ENCODE peak calls at places on chromosomes 12 and 14, in four cellular contexts. O, E, G and V are unnamed samples.

GRCh38 chr12:100521958-100522357 is 48.3 kb downstream of the NR1H4 start:
- DNase-seq in G (no peak), E (no peak), O (no peak), V (no peak)

GRCh38 chr14:81890020-81890419 is 356.4 kb upstream of the SEL1L start:
- DNase-seq in G (no peak), O (no peak), E (no peak), V (no peak)

GRCh38 chr14:37179896-37180502 is 7.6 kb upstream of the SLC25A21 start:
- DNase-seq in E (peak), G (no peak), O (no peak), V (no peak)

GRCh38 chr14:91873476-91874265 is 6.3 kb upstream of the TC2N start:
- DNase-seq in G (no peak), E (peak), O (no peak), V (no peak)

GRCh38 chr14:22808388-22809209 is 6.6 kb downstream of the SLC7A7 start:
- DNase-seq in O (no peak), E (no peak), G (no peak), V (no peak)

GRCh38 chr14:50397461-50398196 is 948 bp upstream of the CDKL1 start:
- DNase-seq in O (no peak), G (no peak), E (peak), V (peak)

GRCh38 chr14:55964081-55964480 is 154.1 kb upstream of the PELI2 start:
- DNase-seq in G (no peak), E (no peak), O (no peak), V (no peak)

GRCh38 chr12:94458882-94459772 is 540 bp downstream of the CEP83 start:
- DNase-seq in E (peak), O (peak), G (no peak), V (peak)

GRCh38 chr12:130879212-130879686 is 7.4 kb downstream of the RAN start:
- DNase-seq in O (no peak), E (no peak), G (no peak), V (no peak)

GRCh38 chr12:55019784-55020183 is at the start of gene NEUROD4:
- DNase-seq in E (peak), G (peak), O (peak), V (peak)

GRCh38 chr12:82723891-82724290 is 37.2 kb downstream of the TMTC2 start:
- DNase-seq in G (no peak), E (no peak), O (no peak), V (no peak)

GRCh38 chr12:96235497-96235826 is 41.3 kb downstream of the ELK3 start:
- DNase-seq in E (no peak), G (no peak), O (no peak), V (no peak)

GRCh38 chr14:92978229-92979021 is 55.5 kb downstream of the CHGA start:
- DNase-seq in G (no peak), E (no peak), O (no peak), V (no peak)

GRCh38 chr14:60650382-60650961 is 1.2 kb upstream of the SIX1 start:
- DNase-seq in G (no peak), O (no peak), E (peak), V (no peak)

GRCh38 chr14:60648934-60649814 is at the start of gene SIX1:
- DNase-seq in O (peak), G (no peak), E (peak), V (peak)

GRCh38 chr14:60648169-60648933 is 926 bp downstream of the SIX1 start:
- DNase-seq in E (peak), O (no peak), G (no peak), V (no peak)

GRCh38 chr14:60651051-60651935 is 2.0 kb upstream of the SIX1 start:
- DNase-seq in G (no peak), E (no peak), O (no peak), V (no peak)

GRCh38 chr14:60649815-60650381 is 621 bp upstream of the SIX1 start:
- DNase-seq in E (peak), O (no peak), G (no peak), V (no peak)
- H3K4me3 ChIP-seq in E (peak), O (peak), G (peak), V (peak)

DNA sequence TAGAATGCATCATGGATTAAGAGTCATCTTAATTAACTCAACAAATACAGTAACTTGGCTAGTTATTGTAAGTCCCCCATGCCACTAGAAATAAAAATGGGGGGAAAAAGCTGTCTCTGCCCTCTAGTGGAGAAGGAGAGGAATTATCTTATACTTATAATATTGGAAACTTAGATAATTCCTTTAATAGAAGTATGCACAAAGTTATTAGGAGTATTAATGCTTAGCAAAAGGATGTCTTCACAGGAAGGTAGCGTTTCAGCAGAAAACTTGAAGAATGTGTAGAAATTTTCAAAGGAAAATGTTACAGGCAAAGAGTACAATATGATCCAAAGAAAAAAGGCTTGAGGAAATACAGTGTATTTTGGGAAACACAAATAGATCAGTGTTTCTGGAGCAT is 19.8 kb downstream of the OR5AU1 start:
- DNase-seq in E (peak), O (peak), G (no peak), V (peak)
- TF ChIP-seq CTCF in E (peak), O (peak), G (peak), V (peak)

GRCh38 chr12:109832534-109833306 is 478 bp downstream of the TRPV4 start:
- DNase-seq in E (no peak), G (no peak), O (no peak), V (no peak)
- H3K4me3 ChIP-seq in E (peak), G (peak), O (peak), V (peak)

DNA sequence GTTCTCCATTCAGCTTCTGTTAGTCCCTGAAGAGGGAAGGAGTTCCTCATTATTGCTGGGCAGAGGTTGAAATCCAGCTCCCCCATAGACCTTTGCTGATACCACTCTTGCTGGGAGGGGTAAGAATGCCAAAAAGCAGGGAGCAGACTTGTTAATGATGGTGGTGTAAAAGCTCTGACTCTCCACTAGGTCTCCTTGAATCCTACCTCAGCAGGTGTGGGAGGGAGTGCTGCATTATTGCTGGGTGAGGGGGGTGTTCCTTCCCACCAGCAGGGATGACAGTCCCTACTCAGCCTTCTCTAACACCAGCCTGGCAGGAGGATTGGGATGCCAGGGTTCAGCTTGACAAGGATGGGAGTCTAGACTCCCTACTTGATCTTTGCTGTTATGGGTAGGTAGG is 185.8 kb upstream of the NOS1 start:
- DNase-seq in G (no peak), O (no peak), E (no peak), V (no peak)
- TF ChIP-seq CTCF in G (no peak), O (no peak), E (no peak), V (no peak)

DNA sequence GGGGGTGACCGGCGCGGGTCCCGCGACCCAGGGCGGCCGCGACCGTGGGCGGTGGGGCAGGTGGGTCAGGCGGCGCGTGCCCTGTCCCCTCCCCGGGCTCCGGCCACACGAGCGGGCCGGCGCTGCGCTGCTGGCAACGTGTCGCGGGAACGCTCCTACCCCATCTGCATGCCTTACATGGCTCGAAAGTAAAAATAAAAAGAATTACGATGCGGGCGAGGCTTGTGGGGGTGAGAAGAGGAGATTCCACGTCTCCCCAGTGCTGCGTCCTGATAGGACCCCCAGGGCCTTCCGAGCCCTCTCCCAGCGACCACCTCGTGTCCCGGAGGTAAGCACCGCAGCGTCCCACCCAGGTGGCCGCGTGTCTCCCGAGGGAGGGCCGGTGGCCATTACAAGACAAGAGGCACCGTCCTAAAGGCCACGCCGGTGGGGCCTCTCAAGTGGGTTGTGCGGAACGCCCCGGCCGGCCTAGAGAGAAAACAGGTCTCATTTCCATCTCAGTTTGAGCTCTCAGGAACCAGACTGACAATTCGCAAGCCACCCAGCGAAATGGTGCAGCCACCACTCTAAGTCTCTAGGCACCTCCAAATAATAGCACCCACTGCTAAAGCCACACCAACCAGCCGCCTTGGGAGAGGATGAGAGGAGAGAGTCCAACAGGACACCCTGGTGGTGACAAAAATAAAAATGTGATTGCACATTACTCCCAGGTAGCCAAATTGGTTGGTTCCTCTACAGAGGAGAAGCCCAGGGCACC is 614 bp upstream of the FOXN3 start:
- DNase-seq in O (peak), E (peak), G (no peak), V (peak)
- H3K4me3 ChIP-seq in O (peak), E (peak), G (peak), V (peak)

GRCh38 chr12:40980346-40981005 is 207.6 kb upstream of the PDZRN4 start:
- DNase-seq in G (no peak), E (peak), O (no peak), V (no peak)
- TF ChIP-seq CTCF in G (no peak), E (no peak), O (no peak), V (no peak)

DNA sequence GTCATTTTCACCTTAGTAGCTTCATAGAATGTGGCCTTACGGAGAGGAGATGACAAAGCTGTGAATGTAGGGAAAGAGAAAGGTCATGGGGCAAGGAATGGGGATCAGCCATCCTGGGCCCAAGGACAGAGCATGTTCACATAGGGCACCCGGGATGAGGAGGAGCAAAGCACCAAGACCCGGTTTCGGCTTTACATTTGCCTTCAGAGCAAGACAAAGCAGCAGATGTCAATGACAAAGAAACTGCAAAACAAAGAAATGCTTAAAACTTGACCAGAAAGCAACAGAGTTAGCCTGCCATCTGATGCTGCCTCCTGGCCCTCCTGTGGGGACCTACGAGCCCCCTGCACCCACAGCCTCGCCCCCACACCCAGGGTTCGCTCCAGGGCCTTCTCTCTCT is 249.2 kb downstream of the SLC41A2 start:
- DNase-seq in E (no peak), G (no peak), O (no peak), V (no peak)
- H3K4me3 ChIP-seq in E (no peak), G (no peak), O (no peak), V (no peak)

GRCh38 chr12:53695148-53696138 is 19.6 kb upstream of the ATP5MC2 start:
- DNase-seq in E (peak), O (peak), G (no peak), V (peak)
- TF ChIP-seq CTCF in E (no peak), O (no peak), G (no peak), V (peak)

GRCh38 chr12:15693233-15693911 is 95.8 kb downstream of the EPS8 start:
- DNase-seq in O (peak), E (peak), G (no peak), V (no peak)
- H3K4me3 ChIP-seq in O (no peak), E (no peak), G (no peak), V (no peak)